ENCODE peak calls at places on chromosomes 5 and 9, in ten cellular contexts. E, U, Q, R, V, W, D, M, A and T are unnamed samples.
A peak's percentile ranks its signal among the peaks of the same experiment; 100 is the strongest.

GRCh38 chr5:180180198-180180820 is 28.7 kb downstream of the RASGEF1C start:
- DNase-seq in V (no peak), W (no peak), U (no peak), Q (peak; percentile 74), D (no peak), M (no peak), E (peak; percentile 6), R (no peak), A (no peak), T (no peak)

GRCh38 chr5:156473271-156473935 is 146.4 kb downstream of the SGCD start:
- DNase-seq in E (no peak), D (no peak), W (no peak), M (no peak), U (no peak), Q (no peak), A (no peak), R (no peak), V (no peak), T (no peak)

GRCh38 chr5:78537821-78538220 is 110.8 kb downstream of the LHFPL2 start:
- DNase-seq in Q (peak; percentile 80), R (peak; percentile 36), E (no peak), V (no peak), A (no peak), U (peak; percentile 56), W (peak; percentile 31), D (no peak), M (no peak), T (peak; percentile 60)

GRCh38 chr5:115068239-115069086 is 101.2 kb downstream of the TRIM36 start:
- DNase-seq in R (no peak), M (no peak), U (no peak), D (no peak), E (no peak), V (no peak), Q (no peak), W (no peak), A (no peak), T (no peak)

GRCh38 chr5:79143684-79144379 is 32.2 kb downstream of the BHMT start:
- DNase-seq in M (no peak), A (no peak), D (no peak), E (no peak), V (no peak), Q (no peak), U (no peak), W (peak; percentile 19), R (no peak), T (peak; percentile 30)

GRCh38 chr5:107513337-107514125 is 157.2 kb downstream of the EFNA5 start:
- DNase-seq in A (no peak), V (no peak), R (no peak), W (no peak), U (no peak), E (no peak), Q (no peak), M (no peak), D (no peak), T (no peak)

GRCh38 chr9:75653335-75653734 is 237.1 kb upstream of the PCSK5 start:
- DNase-seq in E (no peak), Q (no peak), R (no peak), M (no peak), W (no peak), V (no peak), U (no peak), A (no peak), D (no peak), T (no peak)

GRCh38 chr5:137075163-137075970 is 423.8 kb downstream of the SPOCK1 start:
- DNase-seq in E (peak; percentile 39), R (peak; percentile 82), U (peak; percentile 46), V (peak; percentile 52), M (peak; percentile 44), A (no peak), Q (peak; percentile 83), D (peak; percentile 59), W (peak; percentile 80), T (peak; percentile 43)

GRCh38 chr5:72325566-72326297 is 5.6 kb downstream of the PTCD2 start:
- DNase-seq in M (no peak), U (no peak), A (no peak), Q (no peak), E (no peak), W (no peak), V (no peak), D (no peak), R (no peak), T (no peak)

GRCh38 chr5:72324186-72324825 is 4.1 kb downstream of the PTCD2 start:
- DNase-seq in U (no peak), D (no peak), A (no peak), W (no peak), M (no peak), R (peak; percentile 10), V (no peak), Q (no peak), E (no peak), T (no peak)

GRCh38 chr5:72314571-72315172 is 5.4 kb downstream of the MRPS27 start:
- DNase-seq in R (peak; percentile 58), M (peak; percentile 26), W (no peak), A (no peak), U (no peak), D (no peak), Q (no peak), V (no peak), E (no peak), T (peak; percentile 70)

DNA sequence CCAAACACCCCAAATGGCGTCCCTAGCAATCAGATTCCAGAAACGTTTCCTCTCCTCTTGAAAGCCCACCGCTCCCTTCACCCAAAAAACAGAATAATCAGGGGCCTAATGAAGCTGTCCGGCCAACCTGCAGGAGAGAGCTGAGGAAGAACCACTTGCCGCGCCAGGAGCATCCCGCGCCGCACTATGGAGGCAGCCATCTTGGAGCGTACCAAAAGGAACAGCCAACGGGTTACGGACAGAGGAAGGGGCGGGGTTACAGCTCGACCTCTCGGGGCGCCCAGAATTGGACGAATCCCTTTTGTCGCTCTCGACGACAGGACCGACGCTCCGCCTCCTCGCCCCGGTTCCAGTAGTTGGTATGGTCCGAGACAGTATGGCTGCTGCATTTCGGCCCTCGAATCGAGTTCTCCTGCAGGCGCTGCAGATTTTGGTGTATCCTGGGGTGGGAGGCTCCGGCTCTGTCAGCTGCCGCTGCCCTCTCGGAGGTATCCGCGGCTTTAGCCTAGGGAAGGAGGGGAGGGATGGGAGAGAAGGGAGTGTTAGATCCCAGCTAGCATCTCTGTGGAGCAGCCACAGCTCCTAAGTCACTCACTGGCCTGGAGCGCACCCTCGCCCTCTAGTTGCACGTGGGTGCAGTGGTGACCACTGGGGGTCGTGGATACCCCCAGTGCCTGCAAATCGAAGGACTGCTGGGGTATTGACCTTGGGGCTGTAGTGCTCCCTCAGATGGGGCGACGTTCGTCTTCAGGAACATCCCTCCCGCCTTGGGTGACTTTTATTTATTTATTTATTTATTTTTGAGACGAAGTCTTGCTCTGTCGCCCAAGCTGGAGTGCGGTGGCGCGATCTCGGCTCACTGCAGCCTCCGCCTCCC is at the start of the genes MRPS27 and PTCD2:
- DNase-seq in R (peak; percentile 98), E (peak; percentile 92), D (peak; percentile 98), M (peak; percentile 95), Q (peak; percentile 99), A (peak; percentile 70), U (peak; percentile 97), V (peak; percentile 95), W (peak; percentile 95), T (peak; percentile 99)
- TF ChIP-seq POLR2A in R (peak; percentile 85), E (peak; percentile 17), D (peak; percentile 42), M (peak; percentile 49), Q (no peak), A (peak; percentile 46), U (peak; percentile 42), V (no peak), W (peak; percentile 97), T (peak; percentile 95)

GRCh38 chr5:64766934-64767333 is 1.6 kb downstream of the SREK1IP1 start:
- DNase-seq in W (no peak), Q (no peak), M (no peak), E (no peak), V (no peak), R (no peak), A (no peak), U (no peak), D (no peak), T (no peak)

GRCh38 chr5:64766105-64766504 is 2.4 kb downstream of the SREK1IP1 start:
- DNase-seq in W (no peak), Q (no peak), D (peak; percentile 48), R (no peak), V (no peak), U (no peak), M (no peak), A (no peak), E (no peak), T (peak; percentile 21)

GRCh38 chr5:64767959-64768357 is 533 bp downstream of the SREK1IP1 start:
- DNase-seq in A (no peak), Q (no peak), V (no peak), W (peak; percentile 12), E (no peak), U (no peak), D (peak; percentile 47), M (peak; percentile 10), R (no peak), T (no peak)

GRCh38 chr5:64769856-64770255 is 1.1 kb downstream of the CWC27 start:
- DNase-seq in U (no peak), D (no peak), V (no peak), Q (no peak), W (no peak), A (no peak), E (no peak), M (no peak), R (no peak), T (no peak)

GRCh38 chr5:64768358-64769312 is at the start of the genes CWC27 and SREK1IP1:
- DNase-seq in V (peak; percentile 76), W (peak; percentile 63), M (peak; percentile 74), A (peak; percentile 29), U (peak; percentile 74), R (peak; percentile 66), D (peak; percentile 90), E (peak; percentile 67), Q (peak; percentile 92), T (peak; percentile 92)
- TF ChIP-seq POLR2A in V (peak; percentile 53), W (peak; percentile 88), M (peak; percentile 44), A (peak; percentile 76), U (peak; percentile 27), R (peak; percentile 56), D (peak; percentile 75), E (no peak), Q (no peak), T (peak; percentile 88)

DNA sequence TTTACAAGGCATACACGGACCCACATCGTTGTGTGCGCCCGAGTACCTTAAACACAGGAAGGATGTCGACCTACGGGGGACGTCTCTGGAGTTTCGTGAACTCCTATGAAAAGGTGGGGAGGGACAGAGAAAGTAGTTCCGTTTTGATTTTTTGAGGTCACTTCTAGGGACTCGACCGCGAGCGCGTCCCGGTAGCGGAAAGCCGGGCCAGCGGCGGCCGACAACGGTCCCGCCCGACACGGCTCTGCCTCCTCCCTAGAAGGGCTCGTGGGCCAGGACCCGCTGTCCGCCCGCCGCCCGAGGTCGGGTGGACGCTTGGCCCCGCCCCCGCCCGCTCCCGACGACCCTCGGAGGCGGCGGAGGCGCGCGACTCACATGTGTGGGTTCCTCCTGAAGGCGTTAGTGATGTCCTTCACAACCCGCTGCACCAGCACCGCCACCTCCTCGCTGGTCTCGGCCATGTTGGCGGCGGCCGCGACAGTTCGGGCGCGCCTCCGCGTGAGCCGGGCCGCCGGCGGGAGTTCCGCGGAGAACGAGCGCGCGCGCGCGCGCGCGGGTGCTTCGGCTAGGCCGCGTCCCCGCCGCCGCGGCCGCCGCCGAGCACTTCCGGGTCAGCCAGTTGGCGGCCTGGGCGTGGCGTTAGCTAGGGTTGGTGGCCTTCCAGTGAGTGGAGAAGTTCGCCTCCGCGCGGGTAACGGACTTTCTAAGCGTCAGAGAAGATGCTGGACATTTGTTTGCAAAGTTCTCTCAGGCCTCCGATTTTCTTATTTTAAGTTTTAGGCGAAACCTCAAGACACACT is at the start of gene PTAR1:
- DNase-seq in A (peak; percentile 54), V (peak; percentile 90), Q (peak; percentile 98), W (peak; percentile 71), U (peak; percentile 88), R (peak; percentile 54), E (peak; percentile 86), D (peak; percentile 96), M (peak; percentile 83), T (peak; percentile 96)
- TF ChIP-seq POLR2A in A (peak; percentile 60), V (peak; percentile 64), Q (no peak), W (peak; percentile 86), U (peak; percentile 58), R (peak; percentile 86), E (peak; percentile 2), D (peak; percentile 49), M (peak; percentile 68), T (peak; percentile 92)

DNA sequence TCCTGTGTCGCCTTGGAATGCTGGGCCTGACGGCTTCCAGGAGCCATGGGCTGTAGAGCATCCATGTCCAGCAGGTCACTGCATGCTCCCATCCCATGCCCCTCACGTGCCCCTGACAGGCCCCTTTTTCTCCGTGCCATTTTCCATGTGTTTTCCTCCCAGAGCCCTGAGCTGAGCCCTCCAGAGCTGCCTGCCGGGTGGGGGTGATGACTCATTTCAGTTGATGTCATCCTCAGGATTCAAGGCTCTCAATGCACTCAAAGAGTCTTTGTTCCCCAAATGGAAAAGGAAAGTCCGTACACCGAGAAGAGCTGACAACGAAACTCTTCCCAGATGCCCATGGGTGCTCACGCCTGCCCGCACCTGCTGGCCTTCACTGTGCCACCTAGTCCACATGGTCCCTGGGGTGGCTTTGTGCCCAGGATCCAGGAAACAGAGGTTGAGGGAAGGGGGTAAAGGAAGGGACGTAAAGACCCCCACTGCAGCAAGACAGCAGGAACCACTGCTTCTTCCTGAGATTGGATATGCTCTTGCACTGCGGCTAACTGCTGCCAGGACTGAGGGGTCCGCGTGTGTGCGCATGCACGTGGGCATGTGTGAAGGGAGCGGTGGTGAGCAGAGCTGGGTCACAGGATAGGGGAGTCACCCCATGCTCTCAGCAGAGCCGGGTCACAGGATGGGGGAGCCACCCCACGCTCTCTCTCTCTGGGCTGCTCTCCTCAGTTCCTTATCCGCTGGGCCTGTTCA is 27.6 kb downstream of the COL15A1 start:
- DNase-seq in W (peak; percentile 62), R (no peak), D (no peak), Q (no peak), U (peak; percentile 56), M (no peak), E (no peak), V (no peak), A (no peak), T (peak; percentile 59)
- TF ChIP-seq POLR2A in W (no peak), R (no peak), D (no peak), Q (no peak), U (no peak), M (no peak), E (no peak), V (no peak), A (no peak), T (no peak)